ENCODE peak calls at places on chromosomes 12 and 14, in nine cellular contexts. Z, D, H, Q, I, G, X, F and K are unnamed samples.

GRCh38 chr12:51307655-51308593 is 16.1 kb downstream of the BIN2 start:
- DNase-seq in X (peak), H (no peak), I (peak), G (peak), Q (peak), D (no peak), F (no peak), Z (peak), K (no peak)

GRCh38 chr12:26274441-26275312 is 79.3 kb downstream of the SSPN start:
- DNase-seq in H (peak), F (peak), X (peak), Z (peak), G (peak), Q (peak), D (peak), I (peak), K (no peak)

GRCh38 chr12:122844366-122844971 is 9.2 kb downstream of the HIP1R start:
- DNase-seq in G (no peak), D (no peak), I (no peak), F (no peak), X (no peak), H (no peak), Z (no peak), Q (no peak), K (no peak)

GRCh38 chr14:36585100-36585499 is 2.7 kb upstream of the NKX2-8 start:
- DNase-seq in Z (no peak), X (no peak), H (no peak), I (no peak), F (no peak), G (no peak), Q (no peak), D (no peak), K (no peak)

GRCh38 chr12:91811481-91812287 is 334.0 kb downstream of the BTG1 start:
- DNase-seq in I (peak), Z (peak), X (peak), H (peak), F (peak), D (peak), G (peak), Q (peak), K (peak)

GRCh38 chr14:50762931-50763300 is 68.0 kb downstream of the NIN start:
- DNase-seq in F (no peak), I (no peak), G (no peak), Z (no peak), Q (no peak), X (no peak), H (no peak), D (no peak), K (no peak)

GRCh38 chr12:112906712-112907414 is at the start of gene OAS1:
- DNase-seq in I (peak), D (no peak), Z (peak), H (peak), F (peak), X (peak), G (peak), Q (peak), K (no peak)

GRCh38 chr12:106519587-106519986 is 63.2 kb upstream of the RFX4 start:
- DNase-seq in Z (no peak), H (no peak), G (no peak), D (no peak), I (no peak), F (no peak), X (no peak), Q (no peak), K (peak)

GRCh38 chr12:104790296-104791125 is 167.6 kb downstream of the SLC41A2 start:
- DNase-seq in G (peak), Z (peak), H (peak), D (no peak), X (no peak), I (no peak), F (peak), Q (peak), K (peak)

GRCh38 chr12:131413471-131413870 is 297.4 kb upstream of the SFSWAP start:
- DNase-seq in H (no peak), I (no peak), D (no peak), Q (no peak), G (no peak), F (no peak), X (no peak), Z (no peak), K (no peak)

GRCh38 chr12:110658882-110659281 is 30.0 kb downstream of the HVCN1 start:
- DNase-seq in F (no peak), X (no peak), G (no peak), I (no peak), Z (no peak), D (no peak), H (no peak), Q (no peak), K (no peak)

GRCh38 chr14:23696706-23697239 is 60.6 kb downstream of the DHRS2 start:
- DNase-seq in D (no peak), Q (no peak), I (no peak), Z (no peak), F (no peak), H (no peak), G (no peak), X (no peak), K (no peak)

GRCh38 chr12:7806863-7807487 is 17.8 kb downstream of the NANOG start:
- DNase-seq in F (peak), X (peak), D (peak), G (peak), H (peak), Z (peak), Q (peak), I (peak), K (peak)

GRCh38 chr12:14934511-14934910 is 3.8 kb downstream of the ERP27 start:
- DNase-seq in G (no peak), Z (no peak), F (no peak), X (no peak), D (no peak), H (no peak), Q (peak), I (peak), K (no peak)

GRCh38 chr12:19778822-19779221 is 339.5 kb downstream of the AEBP2 start:
- DNase-seq in H (no peak), X (no peak), F (no peak), D (no peak), I (no peak), Q (no peak), G (no peak), Z (no peak), K (no peak)

GRCh38 chr14:73612339-73613045 is at the start of gene ACOT6:
- DNase-seq in X (peak), D (peak), Z (peak), F (peak), Q (peak), I (peak), G (peak), H (peak), K (peak)

GRCh38 chr12:121632069-121632970 is 6.0 kb downstream of the ORAI1 start:
- DNase-seq in G (no peak), F (no peak), Q (no peak), Z (no peak), D (no peak), X (no peak), I (no peak), H (no peak), K (no peak)

GRCh38 chr12:110370732-110371141 is 32.8 kb downstream of the ANAPC7 start:
- DNase-seq in G (no peak), X (no peak), Z (no peak), H (no peak), I (peak), Q (no peak), D (no peak), F (peak), K (no peak)

GRCh38 chr12:46473634-46474201 is 101.1 kb upstream of the SLC38A2 start:
- DNase-seq in G (peak), Q (peak), F (no peak), Z (peak), H (no peak), D (no peak), X (peak), I (peak), K (peak)

GRCh38 chr14:66752109-66752508 is 244.2 kb downstream of the GPHN start:
- DNase-seq in G (no peak), X (no peak), I (no peak), F (no peak), D (no peak), H (no peak), Q (no peak), Z (no peak), K (no peak)

GRCh38 chr12:25436206-25436912 is 116.7 kb downstream of the LMNTD1 start:
- DNase-seq in D (no peak), G (peak), Z (peak), X (peak), F (no peak), I (peak), Q (peak), H (no peak), K (peak)

GRCh38 chr14:88007608-88008007 is 2.7 kb downstream of the GPR65 start:
- DNase-seq in Z (no peak), X (no peak), H (no peak), I (no peak), F (no peak), G (no peak), D (no peak), Q (no peak), K (no peak)

GRCh38 chr12:4270670-4271432 is 2.7 kb upstream of the CCND2 start:
- DNase-seq in H (peak), Z (no peak), X (no peak), G (peak), I (peak), D (peak), Q (no peak), F (peak), K (peak)

GRCh38 chr12:64389154-64389553 is 1.4 kb downstream of the C12orf56 start:
- DNase-seq in G (no peak), F (no peak), H (no peak), I (peak), X (no peak), D (no peak), Q (no peak), Z (no peak), K (no peak)

GRCh38 chr12:28865776-28866175 is 283.3 kb upstream of the FAR2 start:
- DNase-seq in D (no peak), I (no peak), X (no peak), F (no peak), H (no peak), Z (no peak), Q (no peak), G (no peak), K (no peak)

GRCh38 chr12:6934110-6934509 is 6.4 kb downstream of the ATN1 start:
- DNase-seq in Q (no peak), Z (no peak), X (no peak), I (no peak), G (no peak), F (no peak), H (no peak), D (no peak), K (no peak)

GRCh38 chr12:123602651-123603195 is 824 bp downstream of the DDX55 start:
- DNase-seq in Q (peak), I (no peak), G (no peak), X (peak), D (no peak), F (no peak), Z (peak), H (no peak), K (peak)

GRCh38 chr14:51342226-51342625 is 102.2 kb downstream of the TMX1 start:
- DNase-seq in H (no peak), F (no peak), X (peak), Q (peak), D (no peak), I (peak), G (peak), Z (no peak), K (no peak)

GRCh38 chr14:100529561-100530031 is 57.6 kb downstream of the BEGAIN start:
- DNase-seq in D (no peak), G (peak), I (no peak), F (peak), Q (no peak), Z (peak), X (no peak), H (no peak), K (no peak)

GRCh38 chr14:84343637-84344036 is 1186.3 kb upstream of the FLRT2 start:
- DNase-seq in X (peak), F (no peak), Z (no peak), Q (no peak), D (no peak), G (no peak), H (no peak), I (peak), K (no peak)

GRCh38 chr12:113899042-113899843 is 66.9 kb downstream of the RBM19 start:
- DNase-seq in H (no peak), Q (no peak), F (no peak), Z (no peak), D (no peak), G (no peak), X (no peak), I (no peak), K (no peak)

GRCh38 chr12:1795785-1796514 is 24.4 kb upstream of the LRTM2 start:
- DNase-seq in F (peak), I (peak), D (peak), X (peak), Z (peak), H (peak), G (peak), Q (peak), K (peak)

GRCh38 chr12:47193066-47193465 is 113.3 kb upstream of the AMIGO2 start:
- DNase-seq in Q (no peak), X (no peak), I (no peak), Z (no peak), F (peak), D (no peak), H (no peak), G (no peak), K (no peak)

GRCh38 chr12:127280393-127281275 is 986.3 kb upstream of the TMEM132C start:
- DNase-seq in Q (no peak), X (peak), Z (no peak), F (peak), D (no peak), G (no peak), I (peak), H (peak), K (peak)

GRCh38 chr12:114361545-114361944 is 44.4 kb downstream of the TBX5 start:
- DNase-seq in Q (no peak), G (no peak), I (no peak), Z (no peak), H (no peak), D (no peak), F (no peak), X (no peak), K (no peak)

GRCh38 chr12:76113800-76114757 is 29.6 kb upstream of the NAP1L1 start:
- DNase-seq in F (no peak), X (peak), Q (no peak), I (peak), Z (no peak), D (no peak), G (no peak), H (no peak), K (no peak)

GRCh38 chr12:54159140-54159539 is 29.6 kb downstream of the SMUG1 start:
- DNase-seq in H (peak), Q (peak), F (peak), Z (peak), G (peak), I (peak), X (no peak), D (no peak), K (peak)

GRCh38 chr14:31968107-31968810 is 108.8 kb upstream of the ARHGAP5 start:
- DNase-seq in G (no peak), X (no peak), I (no peak), F (no peak), H (no peak), D (no peak), Z (peak), Q (peak), K (no peak)

GRCh38 chr12:111584959-111585358 is 14.2 kb downstream of the ATXN2 start:
- DNase-seq in H (no peak), I (peak), G (no peak), D (no peak), Q (no peak), Z (no peak), F (no peak), X (no peak), K (no peak)